ENCODE peak calls at places on chromosomes 6 and 20, in nine cellular contexts. One of them, this sample, is unnamed. For H3K4me1, the result is how much of the 10 kb centered on the place peaks cover.

GRCh38 chr6:12047304-12047703 is 35.2 kb downstream of the HIVEP1 start:
- DNase-seq in GM12878: no peak
- DNase-seq in iPS DF 6.9: no peak
- DNase-seq in heart left ventricle: no peak
- DNase-seq in left ventricle myocardium inferior: no peak
- DNase-seq in right atrium auricular region: no peak
- DNase-seq in H9: no peak
- DNase-seq in Peyer's patch: no peak
- DNase-seq in uterus: no peak
- DNase-seq in this sample: no peak

GRCh38 chr6:35011096-35012041 is 122.3 kb downstream of the ANKS1A start:
- DNase-seq in GM12878: no peak
- DNase-seq in heart left ventricle: no peak
- DNase-seq in Peyer's patch: no peak
- DNase-seq in H9: no peak
- DNase-seq in uterus: no peak
- DNase-seq in iPS DF 6.9: no peak
- DNase-seq in left ventricle myocardium inferior: no peak
- DNase-seq in right atrium auricular region: no peak
- DNase-seq in this sample: no peak

GRCh38 chr6:4167833-4168232 is 32.5 kb upstream of the ECI2 start:
- DNase-seq in Peyer's patch: no peak
- DNase-seq in H9: no peak
- DNase-seq in heart left ventricle: no peak
- DNase-seq in uterus: no peak
- DNase-seq in GM12878: no peak
- DNase-seq in right atrium auricular region: no peak
- DNase-seq in left ventricle myocardium inferior: no peak
- DNase-seq in iPS DF 6.9: no peak
- DNase-seq in this sample: no peak

GRCh38 chr6:122623279-122623678 is 13.1 kb downstream of the PKIB start:
- DNase-seq in heart left ventricle: no peak
- DNase-seq in H9: no peak
- DNase-seq in iPS DF 6.9: no peak
- DNase-seq in GM12878: no peak
- DNase-seq in right atrium auricular region: no peak
- DNase-seq in Peyer's patch: no peak
- DNase-seq in left ventricle myocardium inferior: no peak
- DNase-seq in uterus: no peak
- DNase-seq in this sample: no peak

GRCh38 chr6:30483677-30484279 is 5.5 kb upstream of the HLA-E start:
- DNase-seq in left ventricle myocardium inferior: no peak
- DNase-seq in Peyer's patch: no peak
- DNase-seq in GM12878: peak
- DNase-seq in H9: no peak
- DNase-seq in iPS DF 6.9: no peak
- DNase-seq in uterus: peak
- DNase-seq in right atrium auricular region: no peak
- DNase-seq in heart left ventricle: no peak
- DNase-seq in this sample: no peak

GRCh38 chr6:111721677-111722219 is 116.1 kb upstream of the TRAF3IP2 start:
- DNase-seq in heart left ventricle: peak
- DNase-seq in uterus: no peak
- DNase-seq in Peyer's patch: no peak
- DNase-seq in GM12878: no peak
- DNase-seq in right atrium auricular region: peak
- DNase-seq in iPS DF 6.9: no peak
- DNase-seq in H9: peak
- DNase-seq in left ventricle myocardium inferior: no peak
- DNase-seq in this sample: no peak

GRCh38 chr6:27422651-27423332 is 34.2 kb downstream of the ZNF391 start:
- DNase-seq in heart left ventricle: no peak
- DNase-seq in uterus: no peak
- DNase-seq in right atrium auricular region: no peak
- DNase-seq in H9: peak
- DNase-seq in left ventricle myocardium inferior: peak
- DNase-seq in GM12878: no peak
- DNase-seq in Peyer's patch: no peak
- DNase-seq in iPS DF 6.9: peak
- DNase-seq in this sample: no peak

GRCh38 chr6:14366315-14366714 is 248.7 kb downstream of the CD83 start:
- DNase-seq in GM12878: no peak
- DNase-seq in heart left ventricle: no peak
- DNase-seq in Peyer's patch: no peak
- DNase-seq in right atrium auricular region: no peak
- DNase-seq in iPS DF 6.9: no peak
- DNase-seq in left ventricle myocardium inferior: no peak
- DNase-seq in H9: no peak
- DNase-seq in uterus: no peak
- DNase-seq in this sample: no peak

GRCh38 chr6:10393544-10394225 is 21.2 kb downstream of the TFAP2A start:
- DNase-seq in Peyer's patch: no peak
- DNase-seq in iPS DF 6.9: no peak
- DNase-seq in GM12878: no peak
- DNase-seq in heart left ventricle: no peak
- DNase-seq in left ventricle myocardium inferior: no peak
- DNase-seq in right atrium auricular region: no peak
- DNase-seq in uterus: no peak
- DNase-seq in H9: no peak
- DNase-seq in this sample: no peak

GRCh38 chr6:67667640-67668422 is 967.3 kb upstream of the ADGRB3 start:
- DNase-seq in uterus: no peak
- DNase-seq in GM12878: no peak
- DNase-seq in left ventricle myocardium inferior: no peak
- DNase-seq in right atrium auricular region: no peak
- DNase-seq in iPS DF 6.9: no peak
- DNase-seq in H9: no peak
- DNase-seq in Peyer's patch: no peak
- DNase-seq in heart left ventricle: no peak
- DNase-seq in this sample: no peak

GRCh38 chr6:68704485-68704884 is 69.4 kb downstream of the ADGRB3 start:
- DNase-seq in uterus: no peak
- DNase-seq in heart left ventricle: no peak
- DNase-seq in right atrium auricular region: no peak
- DNase-seq in H9: no peak
- DNase-seq in GM12878: no peak
- DNase-seq in iPS DF 6.9: no peak
- DNase-seq in Peyer's patch: no peak
- DNase-seq in left ventricle myocardium inferior: no peak
- DNase-seq in this sample: no peak

GRCh38 chr6:36210157-36210556 is 13.6 kb downstream of the BRPF3 start:
- DNase-seq in left ventricle myocardium inferior: no peak
- DNase-seq in iPS DF 6.9: no peak
- DNase-seq in H9: no peak
- DNase-seq in heart left ventricle: no peak
- DNase-seq in uterus: no peak
- DNase-seq in Peyer's patch: peak
- DNase-seq in GM12878: no peak
- DNase-seq in right atrium auricular region: no peak
- DNase-seq in this sample: no peak

GRCh38 chr6:107308676-107309075 is 150.7 kb downstream of the PDSS2 start:
- DNase-seq in left ventricle myocardium inferior: no peak
- DNase-seq in Peyer's patch: no peak
- DNase-seq in right atrium auricular region: no peak
- DNase-seq in H9: no peak
- DNase-seq in heart left ventricle: no peak
- DNase-seq in iPS DF 6.9: no peak
- DNase-seq in uterus: no peak
- DNase-seq in GM12878: no peak
- DNase-seq in this sample: no peak

GRCh38 chr6:18047406-18047805 is 60.0 kb upstream of the KIF13A start:
- DNase-seq in H9: no peak
- DNase-seq in GM12878: no peak
- DNase-seq in heart left ventricle: no peak
- DNase-seq in left ventricle myocardium inferior: no peak
- DNase-seq in iPS DF 6.9: no peak
- DNase-seq in right atrium auricular region: no peak
- DNase-seq in Peyer's patch: no peak
- DNase-seq in uterus: no peak
- DNase-seq in this sample: no peak

GRCh38 chr6:18039481-18039880 is 52.0 kb upstream of the KIF13A start:
- DNase-seq in GM12878: no peak
- DNase-seq in heart left ventricle: no peak
- DNase-seq in right atrium auricular region: no peak
- DNase-seq in uterus: no peak
- DNase-seq in iPS DF 6.9: no peak
- DNase-seq in H9: no peak
- DNase-seq in left ventricle myocardium inferior: no peak
- DNase-seq in Peyer's patch: no peak
- DNase-seq in this sample: no peak

GRCh38 chr6:18045507-18045906 is 58.1 kb upstream of the KIF13A start:
- DNase-seq in right atrium auricular region: no peak
- DNase-seq in left ventricle myocardium inferior: no peak
- DNase-seq in GM12878: no peak
- DNase-seq in Peyer's patch: no peak
- DNase-seq in H9: no peak
- DNase-seq in heart left ventricle: no peak
- DNase-seq in uterus: no peak
- DNase-seq in iPS DF 6.9: no peak
- DNase-seq in this sample: no peak

GRCh38 chr6:18044108-18044783 is 56.8 kb upstream of the KIF13A start:
- DNase-seq in Peyer's patch: no peak
- DNase-seq in iPS DF 6.9: no peak
- DNase-seq in heart left ventricle: no peak
- DNase-seq in H9: no peak
- DNase-seq in uterus: no peak
- DNase-seq in right atrium auricular region: no peak
- DNase-seq in GM12878: no peak
- DNase-seq in left ventricle myocardium inferior: no peak
- DNase-seq in this sample: no peak

GRCh38 chr6:18042536-18043145 is 55.2 kb upstream of the KIF13A start:
- DNase-seq in uterus: no peak
- DNase-seq in right atrium auricular region: no peak
- DNase-seq in H9: no peak
- DNase-seq in Peyer's patch: no peak
- DNase-seq in GM12878: no peak
- DNase-seq in left ventricle myocardium inferior: no peak
- DNase-seq in heart left ventricle: no peak
- DNase-seq in iPS DF 6.9: no peak
- DNase-seq in this sample: no peak
- H3K4me1 ChIP-seq in uterus: under half
- H3K4me1 ChIP-seq in right atrium auricular region: under half
- H3K4me1 ChIP-seq in H9: under half
- H3K4me1 ChIP-seq in Peyer's patch: under half
- H3K4me1 ChIP-seq in GM12878: under half
- H3K4me1 ChIP-seq in left ventricle myocardium inferior: under half
- H3K4me1 ChIP-seq in heart left ventricle: under half
- H3K4me1 ChIP-seq in iPS DF 6.9: under half
- H3K4me1 ChIP-seq in this sample: under half

GRCh38 chr6:167129159-167129558 is 6.3 kb downstream of the CCR6 start:
- DNase-seq in iPS DF 6.9: no peak
- DNase-seq in heart left ventricle: no peak
- DNase-seq in GM12878: no peak
- DNase-seq in Peyer's patch: no peak
- DNase-seq in right atrium auricular region: no peak
- DNase-seq in left ventricle myocardium inferior: no peak
- DNase-seq in H9: no peak
- DNase-seq in uterus: no peak
- DNase-seq in this sample: no peak

GRCh38 chr6:167130712-167131684 is 8.1 kb downstream of the CCR6 start:
- DNase-seq in Peyer's patch: no peak
- DNase-seq in GM12878: no peak
- DNase-seq in iPS DF 6.9: no peak
- DNase-seq in heart left ventricle: no peak
- DNase-seq in uterus: no peak
- DNase-seq in right atrium auricular region: no peak
- DNase-seq in left ventricle myocardium inferior: no peak
- DNase-seq in H9: no peak
- DNase-seq in this sample: no peak

GRCh38 chr6:167127785-167128531 is 5.1 kb downstream of the CCR6 start:
- DNase-seq in uterus: no peak
- DNase-seq in H9: no peak
- DNase-seq in left ventricle myocardium inferior: no peak
- DNase-seq in iPS DF 6.9: no peak
- DNase-seq in Peyer's patch: no peak
- DNase-seq in heart left ventricle: no peak
- DNase-seq in right atrium auricular region: no peak
- DNase-seq in GM12878: no peak
- DNase-seq in this sample: no peak

GRCh38 chr6:167130008-167130677 is 7.2 kb downstream of the CCR6 start:
- DNase-seq in Peyer's patch: no peak
- DNase-seq in left ventricle myocardium inferior: no peak
- DNase-seq in heart left ventricle: no peak
- DNase-seq in uterus: no peak
- DNase-seq in right atrium auricular region: no peak
- DNase-seq in H9: no peak
- DNase-seq in GM12878: no peak
- DNase-seq in iPS DF 6.9: no peak
- DNase-seq in this sample: no peak

GRCh38 chr6:167129588-167129987 is 6.7 kb downstream of the CCR6 start:
- DNase-seq in iPS DF 6.9: no peak
- DNase-seq in left ventricle myocardium inferior: no peak
- DNase-seq in right atrium auricular region: no peak
- DNase-seq in H9: no peak
- DNase-seq in GM12878: no peak
- DNase-seq in Peyer's patch: no peak
- DNase-seq in heart left ventricle: no peak
- DNase-seq in uterus: no peak
- DNase-seq in this sample: no peak
- H3K4me1 ChIP-seq in iPS DF 6.9: under half
- H3K4me1 ChIP-seq in left ventricle myocardium inferior: under half
- H3K4me1 ChIP-seq in right atrium auricular region: under half
- H3K4me1 ChIP-seq in H9: under half
- H3K4me1 ChIP-seq in GM12878: under half
- H3K4me1 ChIP-seq in Peyer's patch: under half
- H3K4me1 ChIP-seq in heart left ventricle: under half
- H3K4me1 ChIP-seq in uterus: under half
- H3K4me1 ChIP-seq in this sample: under half

DNA sequence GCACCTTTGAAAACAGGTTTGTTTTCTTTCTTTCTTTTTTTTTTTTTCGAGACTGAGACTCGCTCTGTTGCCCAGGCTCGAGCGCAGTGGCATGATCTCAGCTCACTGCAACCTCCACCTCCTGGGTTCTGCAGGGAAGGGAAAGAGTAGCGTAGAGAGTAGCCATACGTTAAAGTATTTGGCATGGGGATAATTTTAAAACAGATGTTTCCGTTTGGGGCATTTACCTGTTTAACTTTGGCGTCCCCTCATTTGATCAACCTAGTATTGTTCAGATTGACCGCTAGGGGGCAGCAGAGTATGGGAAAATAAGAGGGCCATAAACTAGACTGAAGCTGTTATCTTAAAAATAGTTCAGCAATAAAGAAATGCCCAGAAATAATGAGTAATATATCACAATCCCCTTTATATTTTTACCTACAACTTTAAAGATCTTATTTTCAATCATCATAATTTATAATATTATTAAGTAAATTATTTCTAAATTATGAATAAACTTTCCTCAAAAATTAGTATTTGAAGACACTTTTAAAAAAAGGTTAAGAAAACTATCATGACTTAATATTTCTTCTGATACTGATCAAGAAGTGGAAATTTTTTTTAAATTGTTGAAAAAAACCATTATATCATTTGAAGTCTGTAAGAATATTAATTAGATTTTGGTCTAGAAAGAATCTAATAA is 7.6 kb upstream of the TAAR9 start:
- DNase-seq in iPS DF 6.9: peak
- DNase-seq in right atrium auricular region: no peak
- DNase-seq in H9: peak
- DNase-seq in GM12878: peak
- DNase-seq in uterus: peak
- DNase-seq in left ventricle myocardium inferior: no peak
- DNase-seq in heart left ventricle: peak
- DNase-seq in Peyer's patch: no peak
- DNase-seq in this sample: peak
- H3K4me1 ChIP-seq in iPS DF 6.9: under half
- H3K4me1 ChIP-seq in right atrium auricular region: under half
- H3K4me1 ChIP-seq in H9: under half
- H3K4me1 ChIP-seq in GM12878: under half
- H3K4me1 ChIP-seq in uterus: under half
- H3K4me1 ChIP-seq in left ventricle myocardium inferior: under half
- H3K4me1 ChIP-seq in heart left ventricle: under half
- H3K4me1 ChIP-seq in Peyer's patch: under half
- H3K4me1 ChIP-seq in this sample: under half

GRCh38 chr20:53753880-53754459 is 160.3 kb upstream of the ZNF217 start:
- DNase-seq in GM12878: no peak
- DNase-seq in H9: no peak
- DNase-seq in iPS DF 6.9: no peak
- DNase-seq in right atrium auricular region: no peak
- DNase-seq in heart left ventricle: no peak
- DNase-seq in left ventricle myocardium inferior: no peak
- DNase-seq in uterus: no peak
- DNase-seq in Peyer's patch: no peak
- DNase-seq in this sample: no peak
- H3K4me1 ChIP-seq in GM12878: half or more
- H3K4me1 ChIP-seq in H9: under half
- H3K4me1 ChIP-seq in iPS DF 6.9: under half
- H3K4me1 ChIP-seq in right atrium auricular region: under half
- H3K4me1 ChIP-seq in heart left ventricle: under half
- H3K4me1 ChIP-seq in left ventricle myocardium inferior: under half
- H3K4me1 ChIP-seq in uterus: under half
- H3K4me1 ChIP-seq in Peyer's patch: under half
- H3K4me1 ChIP-seq in this sample: half or more